ENCODE peak calls at places on chromosomes 4 and X, in six cellular contexts. R, B, D, Q, K and V are unnamed samples.

GRCh38 chrX:104310084-104310483 is 55.4 kb upstream of the ESX1 start:
- DNase-seq in K (peak), Q (peak), D (no peak), R (no peak), B (no peak), V (no peak)

GRCh38 chr4:178026999-178027398 is 584.8 kb upstream of the AGA start:
- DNase-seq in B (no peak), K (peak), Q (no peak), R (no peak), D (no peak), V (no peak)

GRCh38 chr4:101596786-101597185 is 193.7 kb upstream of the BANK1 start:
- DNase-seq in R (no peak), K (no peak), B (no peak), Q (no peak), D (peak), V (no peak)

GRCh38 chr4:186236126-186236525 is 8.8 kb downstream of the KLKB1 start:
- DNase-seq in B (no peak), D (no peak), R (no peak), Q (no peak), K (no peak), V (no peak)

GRCh38 chrX:71652405-71652804 is 14.9 kb upstream of the LOC101059915 start:
- DNase-seq in D (no peak), Q (peak), K (peak), R (no peak), B (peak), V (no peak)

GRCh38 chrX:140467211-140467610 is 37.7 kb downstream of the SOX3 start:
- DNase-seq in Q (no peak), D (no peak), B (no peak), K (no peak), R (no peak), V (no peak)

GRCh38 chrX:37060999-37061398 is 52.8 kb downstream of the FAM47C start:
- DNase-seq in K (peak), R (no peak), B (no peak), D (no peak), Q (peak), V (no peak)

GRCh38 chr4:83054928-83055327 is 19.9 kb downstream of the COPS4 start:
- DNase-seq in B (no peak), D (no peak), Q (peak), K (no peak), R (peak), V (no peak)

GRCh38 chr4:52202251-52202779 is 151.2 kb downstream of the SPATA18 start:
- DNase-seq in R (no peak), B (no peak), Q (no peak), K (no peak), D (no peak), V (no peak)

GRCh38 chr4:11631416-11631815 is 202.7 kb upstream of the HS3ST1 start:
- DNase-seq in Q (no peak), B (no peak), R (no peak), D (no peak), K (no peak), V (no peak)

GRCh38 chr4:113784497-113785254 is 23.1 kb upstream of the CAMK2D start:
- DNase-seq in K (no peak), D (no peak), B (no peak), R (no peak), Q (no peak), V (no peak)

GRCh38 chrX:45769919-45770582 is 569.4 kb upstream of the DIPK2B start:
- DNase-seq in D (peak), R (peak), B (no peak), K (peak), Q (peak), V (peak)

GRCh38 chrX:23756165-23756564 is 13.1 kb upstream of the ACOT9 start:
- DNase-seq in K (peak), B (peak), D (peak), Q (peak), R (peak), V (peak)

GRCh38 chr4:1767770-1768366 is 25.2 kb upstream of the FGFR3 start:
- DNase-seq in B (peak), R (peak), Q (peak), K (peak), D (no peak), V (peak)

GRCh38 chr4:86955888-86956451 is 21.2 kb downstream of the AFF1 start:
- DNase-seq in R (no peak), Q (no peak), B (no peak), K (no peak), D (no peak), V (no peak)

GRCh38 chr4:117137143-117137542 is 51.8 kb upstream of the TRAM1L1 start:
- DNase-seq in Q (no peak), B (no peak), R (no peak), D (no peak), K (peak), V (no peak)

GRCh38 chr4:162229670-162230069 is 65.9 kb upstream of the FSTL5 start:
- DNase-seq in R (no peak), Q (no peak), B (no peak), D (no peak), K (no peak), V (no peak)
- TF ChIP-seq TAF1 in R (no peak), Q (no peak), B (no peak), D (no peak), K (no peak), V (no peak)

DNA sequence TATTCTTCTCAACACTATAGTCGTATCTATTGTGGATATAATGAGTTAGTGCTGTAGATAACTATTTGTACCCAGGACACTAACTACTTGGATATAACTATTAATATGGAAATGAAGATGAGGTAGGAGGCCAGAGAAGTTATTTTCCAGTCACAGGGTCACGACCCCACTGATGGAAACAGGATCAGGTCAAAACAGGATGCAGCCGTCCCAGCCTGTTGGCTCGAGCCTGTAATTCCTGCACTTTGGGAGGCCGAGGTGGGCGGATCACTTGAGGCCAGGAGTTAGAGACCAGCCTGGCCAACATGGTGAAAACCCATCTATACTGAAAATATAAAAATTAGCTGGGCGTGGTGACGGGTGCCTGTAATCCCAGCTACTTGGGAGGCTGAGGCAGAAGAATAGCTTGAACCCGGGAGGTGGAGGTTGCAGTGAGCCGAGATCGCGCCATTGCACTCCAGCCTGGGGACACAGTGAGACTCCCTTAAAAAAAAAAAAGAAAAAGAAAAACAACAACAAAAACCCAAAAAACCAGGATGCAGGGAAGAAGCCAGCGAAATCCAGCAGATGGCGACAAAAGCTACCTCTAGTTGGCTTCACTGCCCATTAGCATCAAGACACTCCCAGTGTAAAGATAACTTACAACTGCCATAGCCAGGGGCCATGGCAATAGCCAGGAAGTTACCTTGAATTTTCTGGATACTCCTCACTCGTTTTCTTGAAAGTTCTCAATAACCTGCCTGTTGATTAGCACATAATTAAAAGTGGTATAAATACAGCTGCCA is 37.9 kb upstream of the NKAP start:
- DNase-seq in Q (peak), R (no peak), D (no peak), K (peak), B (peak), V (no peak)
- TF ChIP-seq TAF1 in Q (no peak), R (no peak), D (no peak), K (no peak), B (no peak), V (no peak)

GRCh38 chr4:80466618-80467017 is 131.1 kb downstream of the CFAP299 start:
- DNase-seq in R (no peak), Q (no peak), D (no peak), B (no peak), K (no peak), V (no peak)

GRCh38 chr4:80475781-80476180 is 140.3 kb downstream of the CFAP299 start:
- DNase-seq in D (no peak), R (no peak), K (no peak), B (no peak), Q (no peak), V (no peak)

GRCh38 chr4:80475236-80475635 is 139.7 kb downstream of the CFAP299 start:
- DNase-seq in R (no peak), K (no peak), Q (no peak), B (no peak), D (no peak), V (no peak)

DNA sequence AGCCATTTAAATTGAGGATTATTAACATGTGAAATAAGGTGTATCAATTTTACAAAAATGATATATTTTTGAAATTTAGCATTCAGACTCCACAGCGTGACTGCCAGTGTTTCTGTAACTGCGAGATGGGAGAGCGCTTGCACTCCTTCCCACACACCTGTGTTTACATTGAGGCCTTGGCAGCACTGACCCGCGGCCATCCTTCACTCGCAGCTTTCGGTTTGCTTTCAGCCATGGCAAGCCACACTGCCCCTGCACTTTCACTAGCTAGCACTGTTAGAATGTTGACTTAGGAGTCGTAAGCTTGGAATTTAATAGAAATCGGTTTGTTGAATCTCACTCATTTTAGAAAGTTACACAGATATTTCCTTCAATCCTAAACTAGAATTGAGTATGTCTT is 136.2 kb downstream of the CFAP299 start:
- DNase-seq in R (no peak), D (no peak), B (no peak), Q (no peak), K (no peak), V (no peak)
- TF ChIP-seq TAF1 in R (no peak), D (no peak), B (no peak), Q (no peak), K (no peak), V (no peak)

DNA sequence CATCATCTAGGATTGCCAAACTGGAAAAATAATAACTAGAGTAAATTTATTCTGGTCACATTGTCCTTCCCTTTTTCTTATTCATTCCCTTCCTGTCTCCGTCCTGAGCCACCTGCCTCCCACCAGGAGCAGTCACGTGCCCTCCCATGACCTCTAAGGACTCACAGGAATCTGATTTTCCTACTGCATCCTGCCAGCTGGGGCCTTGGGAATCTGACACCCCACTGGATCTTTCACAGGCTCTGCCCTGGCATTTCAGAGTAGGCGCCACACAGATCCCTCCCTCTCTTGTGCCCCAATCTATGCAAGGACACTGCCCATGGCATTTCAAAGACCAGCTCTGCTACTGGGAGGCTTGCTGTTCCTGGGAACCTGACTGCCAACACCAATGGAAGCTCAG is 520.5 kb downstream of the PPARGC1A start:
- DNase-seq in Q (no peak), D (no peak), K (no peak), R (no peak), B (no peak), V (no peak)
- TF ChIP-seq TAF1 in Q (no peak), D (no peak), K (no peak), R (no peak), B (no peak), V (no peak)

DNA sequence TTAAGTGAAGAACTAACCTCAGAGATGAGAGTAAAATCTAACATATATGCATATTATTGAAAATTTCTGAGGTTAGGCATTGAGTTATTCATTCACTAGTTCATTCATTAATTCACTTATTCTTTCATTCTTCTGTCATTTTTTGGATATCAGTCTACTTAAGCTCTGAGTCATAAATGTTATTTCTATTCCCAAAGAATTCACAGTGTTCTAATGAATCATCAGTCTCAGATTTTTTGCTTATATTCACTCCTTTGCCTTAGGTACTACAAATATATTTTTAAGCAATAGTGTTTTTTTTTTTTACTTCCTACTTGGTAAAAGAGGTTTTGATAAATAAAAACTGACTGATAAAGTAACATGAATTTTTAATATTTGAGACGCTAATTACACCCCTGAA is 95.2 kb upstream of the DKK2 start:
- DNase-seq in R (no peak), K (no peak), D (no peak), B (no peak), Q (no peak), V (no peak)
- TF ChIP-seq TAF1 in R (no peak), K (no peak), D (no peak), B (no peak), Q (no peak), V (no peak)

GRCh38 chrX:144681501-144681900 is 565.8 kb upstream of the SPANXN1 start:
- DNase-seq in K (no peak), B (no peak), R (no peak), D (no peak), Q (no peak), V (no peak)
- TF ChIP-seq TAF1 in K (no peak), B (no peak), R (no peak), D (no peak), Q (no peak), V (no peak)

DNA sequence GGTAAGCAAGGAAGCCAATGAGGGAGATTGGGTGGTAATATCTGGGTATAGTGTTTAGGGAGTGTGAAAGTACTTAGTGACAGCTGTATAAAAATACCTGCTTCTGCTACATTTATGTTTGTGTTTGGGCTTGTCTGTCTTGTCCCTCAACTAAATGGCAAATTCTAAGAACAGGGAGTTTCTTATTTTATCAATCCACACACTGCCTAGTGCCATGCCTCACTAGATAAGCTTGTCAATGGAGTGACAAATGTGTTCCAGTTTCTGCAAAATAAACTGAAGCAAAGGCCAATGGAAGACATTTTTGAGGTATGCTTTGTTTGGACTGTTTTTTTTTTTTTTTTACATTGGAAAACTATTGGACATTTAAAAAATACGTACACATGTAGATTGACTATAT is 418.0 kb downstream of the SH2D1A start:
- DNase-seq in D (no peak), B (no peak), K (peak), R (no peak), Q (no peak), V (no peak)
- TF ChIP-seq TAF1 in D (no peak), B (no peak), K (no peak), R (no peak), Q (no peak), V (no peak)

GRCh38 chrX:47380268-47380667 is 9.9 kb downstream of the ZNF157 start:
- DNase-seq in R (no peak), K (no peak), B (no peak), D (peak), Q (no peak), V (peak)
- TF ChIP-seq TAF1 in R (no peak), K (no peak), B (no peak), D (no peak), Q (no peak), V (no peak)